ENCODE peak calls at places on chromosomes 5 and 9, in six cellular contexts. X, K, M, G, V and J are unnamed samples.

GRCh38 chr5:85931220-85931619 is 686.5 kb upstream of the COX7C start:
- DNase-seq in X (no peak), K (no peak), M (no peak), G (no peak), V (no peak), J (no peak)

GRCh38 chr5:84450617-84451414 is 66.1 kb upstream of the EDIL3 start:
- DNase-seq in X (no peak), K (no peak), M (peak), G (no peak), V (no peak), J (no peak)

GRCh38 chr5:80389575-80389974 is 18.3 kb upstream of the ZFYVE16 start:
- DNase-seq in X (no peak), K (no peak), M (no peak), G (no peak), V (no peak), J (no peak)

GRCh38 chr5:137078171-137078665 is 420.9 kb downstream of the SPOCK1 start:
- DNase-seq in X (no peak), K (no peak), M (peak), G (peak), V (no peak), J (no peak)

GRCh38 chr9:93196095-93197055 is 12.4 kb downstream of the WNK2 start:
- DNase-seq in X (no peak), K (no peak), M (no peak), G (no peak), V (no peak), J (no peak)

GRCh38 chr9:114491430-114492003 is 13.8 kb downstream of the WHRN start:
- DNase-seq in X (no peak), K (no peak), M (peak), G (no peak), V (no peak), J (no peak)

GRCh38 chr5:149470942-149471341 is 80.3 kb downstream of the CSNK1A1 start:
- DNase-seq in X (no peak), K (no peak), M (no peak), G (peak), V (no peak), J (no peak)

GRCh38 chr9:111896942-111897830 is 572 bp downstream of the UGCG start:
- DNase-seq in X (no peak), K (peak), M (peak), G (no peak), V (no peak), J (peak)

GRCh38 chr5:1003296-1003937 is 5.2 kb upstream of the NKD2 start:
- DNase-seq in X (no peak), K (no peak), M (no peak), G (no peak), V (no peak), J (no peak)

GRCh38 chr9:123657099-123657498 is 272.8 kb downstream of the DENND1A start:
- DNase-seq in X (no peak), K (no peak), M (peak), G (no peak), V (no peak), J (no peak)

GRCh38 chr5:115977096-115977495 is 14.8 kb downstream of the LVRN start:
- DNase-seq in X (no peak), K (no peak), M (no peak), G (no peak), V (no peak), J (no peak)

GRCh38 chr5:16759147-16759800 is 142.5 kb upstream of the RETREG1 start:
- DNase-seq in X (no peak), K (no peak), M (no peak), G (no peak), V (no peak), J (no peak)

GRCh38 chr5:141439411-141440141 is 9.3 kb downstream of the PCDHGA12 start:
- DNase-seq in X (no peak), K (no peak), M (peak), G (no peak), V (no peak), J (no peak)

GRCh38 chr5:168313596-168314204 is 22.3 kb downstream of the WWC1 start:
- DNase-seq in X (no peak), K (no peak), M (no peak), G (no peak), V (no peak), J (no peak)

GRCh38 chr5:93022211-93022610 is 558.8 kb downstream of the NR2F1-AS1 start:
- DNase-seq in X (no peak), K (no peak), M (no peak), G (no peak), V (no peak), J (no peak)

GRCh38 chr5:156411-157072 is 34.8 kb upstream of the LRRC14B start:
- DNase-seq in X (no peak), K (no peak), M (no peak), G (no peak), V (no peak), J (no peak)

GRCh38 chr5:96431376-96432244 is 1.4 kb downstream of the PCSK1 start:
- DNase-seq in X (no peak), K (no peak), M (peak), G (peak), V (no peak), J (no peak)

GRCh38 chr5:74579215-74579614 is 61.3 kb downstream of the ENC1 start:
- DNase-seq in X (no peak), K (no peak), M (no peak), G (no peak), V (no peak), J (no peak)

GRCh38 chr9:16784002-16784401 is 86.5 kb downstream of the BNC2 start:
- DNase-seq in X (no peak), K (no peak), M (no peak), G (no peak), V (no peak), J (no peak)

GRCh38 chr9:104992696-104993095 is 64.7 kb upstream of the ABCA1 start:
- DNase-seq in X (peak), K (no peak), M (peak), G (peak), V (no peak), J (no peak)

GRCh38 chr9:93169444-93169843 is 14.5 kb upstream of the WNK2 start:
- DNase-seq in X (no peak), K (no peak), M (no peak), G (no peak), V (no peak), J (no peak)

GRCh38 chr9:38360880-38361836 is 31.3 kb upstream of the ALDH1B1 start:
- DNase-seq in X (no peak), K (no peak), M (no peak), G (no peak), V (no peak), J (no peak)

GRCh38 chr9:74497750-74498615 is 848 bp downstream of the RORB start:
- DNase-seq in X (no peak), K (peak), M (peak), G (no peak), V (no peak), J (no peak)

GRCh38 chr5:150295741-150296486 is 6.3 kb upstream of the CAMK2A start:
- DNase-seq in X (no peak), K (no peak), M (no peak), G (no peak), V (no peak), J (no peak)

GRCh38 chr5:140481758-140482157 is 65.7 kb upstream of the EIF4EBP3 start:
- DNase-seq in X (peak), K (peak), M (no peak), G (no peak), V (no peak), J (no peak)

GRCh38 chr9:126504977-126505455 is 108.7 kb upstream of the LMX1B start:
- DNase-seq in X (no peak), K (no peak), M (no peak), G (no peak), V (no peak), J (no peak)

GRCh38 chr5:68225188-68225910 is 9.8 kb downstream of the PIK3R1 start:
- DNase-seq in X (peak), K (peak), M (no peak), G (no peak), V (no peak), J (no peak)

GRCh38 chr5:104355350-104355749 is 792.8 kb upstream of the NUDT12 start:
- DNase-seq in X (no peak), K (no peak), M (no peak), G (no peak), V (no peak), J (no peak)

GRCh38 chr5:172412724-172413260 is 41.5 kb downstream of the SH3PXD2B start:
- DNase-seq in X (peak), K (peak), M (no peak), G (no peak), V (peak), J (peak)

GRCh38 chr5:572398-573019 is 39.6 kb upstream of the CEP72 start:
- DNase-seq in X (no peak), K (no peak), M (no peak), G (no peak), V (no peak), J (no peak)

GRCh38 chr5:156963125-156963524 is at the start of gene TIMD4:
- DNase-seq in X (no peak), K (no peak), M (no peak), G (no peak), V (no peak), J (no peak)

GRCh38 chr5:65893749-65894430 is 32.5 kb upstream of the ERBIN start:
- DNase-seq in X (no peak), K (no peak), M (peak), G (no peak), V (no peak), J (no peak)

GRCh38 chr5:34959323-34959722 is 30.0 kb downstream of the DNAJC21 start:
- DNase-seq in X (no peak), K (peak), M (no peak), G (no peak), V (no peak), J (no peak)

GRCh38 chr5:82274343-82275266 is 3.5 kb downstream of the RPS23 start:
- DNase-seq in X (no peak), K (no peak), M (peak), G (peak), V (no peak), J (no peak)

GRCh38 chr5:174645677-174646076 is 78.7 kb upstream of the MSX2 start:
- DNase-seq in X (no peak), K (no peak), M (no peak), G (no peak), V (no peak), J (no peak)

GRCh38 chr5:40436535-40437237 is 243.0 kb upstream of the PTGER4 start:
- DNase-seq in X (no peak), K (no peak), M (no peak), G (no peak), V (no peak), J (no peak)